ENCODE peak calls at places on chromosomes 11 and 22, in five cellular contexts. W is sigmoid colon, U is testis, A is nephron progenitor cell, P is B cell. K is an unnamed sample.

GRCh38 chr22:30290318-30290678 is 993 bp upstream of the CASTOR1 start:
- DNase-seq in P (no peak), U (no peak), W (no peak), A (peak; percentile 23), K (no peak)

GRCh38 chr11:86514453-86514852 is 139.8 kb downstream of the CCDC81 start:
- DNase-seq in A (no peak), U (no peak), W (no peak), P (peak; percentile 22), K (no peak)

GRCh38 chr11:15622231-15622890 is 507.6 kb downstream of the INSC start:
- DNase-seq in P (no peak), U (no peak), W (no peak), A (no peak), K (no peak)

GRCh38 chr11:95398437-95399112 is 167.6 kb upstream of the SESN3 start:
- DNase-seq in W (no peak), U (no peak), P (no peak), A (no peak), K (no peak)

GRCh38 chr22:46105494-46106278 is 44.6 kb upstream of the PPARA start:
- DNase-seq in A (no peak), P (no peak), U (no peak), W (peak; percentile 86), K (no peak)

GRCh38 chr11:107648247-107648646 is 57.3 kb downstream of the ELMOD1 start:
- DNase-seq in U (no peak), W (no peak), A (peak; percentile 13), P (no peak), K (no peak)

GRCh38 chr11:24496728-24497396 is at the start of gene LUZP2:
- DNase-seq in U (peak; percentile 21), W (no peak), A (peak; percentile 77), P (no peak), K (peak; percentile 45)

GRCh38 chr11:108620958-108621772 is 27.6 kb upstream of the EXPH5 start:
- DNase-seq in P (no peak), U (no peak), A (no peak), W (no peak), K (no peak)

GRCh38 chr11:65047581-65048422 is 6.8 kb downstream of the SAC3D1 start:
- DNase-seq in P (peak; percentile 78), A (no peak), U (peak; percentile 37), W (peak; percentile 75), K (no peak)

GRCh38 chr11:44709966-44710365 is 16.8 kb upstream of the TSPAN18 start:
- DNase-seq in A (no peak), P (no peak), W (no peak), U (no peak), K (no peak)

GRCh38 chr11:123409456-123409801 is 20.6 kb upstream of the GRAMD1B start:
- DNase-seq in A (no peak), W (no peak), U (no peak), P (no peak), K (no peak)

GRCh38 chr22:46220921-46221320 is 29.2 kb downstream of the CDPF1 start:
- DNase-seq in A (no peak), U (no peak), W (no peak), P (no peak), K (no peak)

GRCh38 chr11:80899381-80899780 is 1458.6 kb upstream of the TENM4 start:
- DNase-seq in W (no peak), P (no peak), U (no peak), A (no peak), K (no peak)

GRCh38 chr11:17746096-17746495 is 11.5 kb downstream of the KCNC1 start:
- DNase-seq in U (no peak), P (no peak), A (no peak), W (peak; percentile 34), K (no peak)

GRCh38 chr11:33452806-33453205 is 195.6 kb downstream of the HIPK3 start:
- DNase-seq in A (no peak), P (no peak), U (no peak), W (no peak), K (no peak)

GRCh38 chr11:44899959-44900358 is 50.7 kb downstream of the TP53I11 start:
- DNase-seq in A (peak; percentile 41), U (peak; percentile 81), W (no peak), P (no peak), K (peak; percentile 42)

GRCh38 chr22:50267591-50268390 is 2.4 kb downstream of the MAPK11 start:
- DNase-seq in P (peak; percentile 88), A (no peak), U (peak; percentile 81), W (peak; percentile 82), K (peak; percentile 66)

GRCh38 chr22:50270302-50271010 is at the start of gene MAPK11:
- DNase-seq in W (no peak), P (peak; percentile 92), A (peak; percentile 94), U (peak; percentile 79), K (peak; percentile 81)

GRCh38 chr22:41286639-41287091 is 678 bp upstream of the RANGAP1 start:
- DNase-seq in U (peak; percentile 46), P (peak; percentile 63), A (peak; percentile 23), W (no peak), K (peak; percentile 14)

GRCh38 chr11:11318961-11319360 is 34.1 kb downstream of the CSNK2A3 start:
- DNase-seq in W (no peak), A (no peak), U (no peak), P (no peak), K (no peak)

GRCh38 chr22:49936018-49936972 is 17.9 kb downstream of the CRELD2 start:
- DNase-seq in U (peak; percentile 94), A (peak; percentile 62), P (peak; percentile 94), W (peak; percentile 97), K (peak; percentile 82)

GRCh38 chr22:27314276-27314807 is 487.2 kb downstream of the MN1 start:
- DNase-seq in U (no peak), W (no peak), A (no peak), P (no peak), K (no peak)

GRCh38 chr11:111957663-111958415 is 20.7 kb downstream of the DIXDC1 start:
- DNase-seq in U (no peak), A (no peak), P (no peak), W (no peak), K (no peak)

GRCh38 chr11:44416776-44417175 is 106.8 kb upstream of the ALX4 start:
- DNase-seq in P (no peak), U (no peak), W (no peak), A (no peak), K (no peak)

GRCh38 chr11:60159284-60159683 is 23.6 kb downstream of the MS4A6A start:
- DNase-seq in U (no peak), P (no peak), W (no peak), A (no peak), K (no peak)

GRCh38 chr11:23856654-23857053 is 640.2 kb upstream of the LUZP2 start:
- DNase-seq in P (no peak), A (no peak), W (no peak), U (no peak), K (no peak)

GRCh38 chr22:26766510-26767350 is 109.3 kb downstream of the MIAT start:
- DNase-seq in U (peak; percentile 49), A (no peak), P (no peak), W (no peak), K (no peak)

GRCh38 chr11:12706531-12707499 is 32.6 kb downstream of the TEAD1 start:
- DNase-seq in P (no peak), A (no peak), W (no peak), U (no peak), K (no peak)

GRCh38 chr11:69444381-69445130 is 36.9 kb upstream of the LINC01488 start:
- DNase-seq in U (peak; percentile 30), W (peak; percentile 90), A (peak; percentile 60), P (no peak), K (peak; percentile 30)

GRCh38 chr11:24043842-24044241 is 453.0 kb upstream of the LUZP2 start:
- DNase-seq in P (no peak), W (no peak), U (no peak), A (no peak), K (no peak)

GRCh38 chr11:8006349-8006977 is 19.3 kb downstream of the EIF3F start:
- DNase-seq in U (peak; percentile 80), A (peak; percentile 69), P (no peak), W (peak; percentile 74), K (peak; percentile 77)

GRCh38 chr11:101091781-101092180 is 37.8 kb downstream of the PGR start:
- DNase-seq in W (no peak), U (no peak), P (no peak), A (no peak), K (no peak)

GRCh38 chr11:65648997-65649491 is 11.1 kb downstream of the SIPA1 start:
- DNase-seq in U (no peak), W (no peak), P (no peak), A (no peak), K (no peak)

DNA sequence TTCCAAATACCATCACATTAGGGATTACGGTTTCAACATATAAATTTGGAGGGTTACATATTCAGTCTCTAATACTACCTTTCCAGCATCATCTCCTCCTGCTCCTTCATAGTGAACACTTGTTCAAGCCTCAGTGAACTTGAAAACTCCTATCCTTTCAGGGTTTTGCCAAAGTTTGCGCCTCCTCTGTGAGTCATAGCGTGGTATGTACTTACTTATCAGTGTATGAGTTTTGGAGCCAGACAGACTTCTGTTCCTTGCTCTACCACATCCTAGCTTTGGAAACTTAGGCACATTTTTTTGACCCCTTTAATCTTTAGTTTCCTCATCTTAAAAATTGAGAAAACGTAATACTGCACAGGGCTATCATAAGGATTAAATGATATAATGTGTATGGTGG is 160.1 kb upstream of the ZC3H12C start:
- DNase-seq in U (no peak), W (no peak), A (no peak), P (no peak), K (no peak)
- TF ChIP-seq CTCF in U (no peak), W (no peak), A (no peak), P (no peak), K (no peak)

GRCh38 chr11:122362381-122362780 is 246.4 kb upstream of the BLID start:
- DNase-seq in W (no peak), A (no peak), U (no peak), P (no peak), K (no peak)

GRCh38 chr11:122355968-122356367 is 240.0 kb upstream of the BLID start:
- DNase-seq in A (no peak), P (no peak), W (no peak), U (no peak), K (no peak)

GRCh38 chr11:122365545-122366380 is 249.7 kb upstream of the BLID start:
- DNase-seq in P (no peak), A (no peak), U (no peak), W (no peak), K (no peak)

GRCh38 chr11:122363306-122363705 is 247.3 kb upstream of the BLID start:
- DNase-seq in P (no peak), W (no peak), U (no peak), A (no peak), K (no peak)

GRCh38 chr11:122360875-122361274 is 244.9 kb upstream of the BLID start:
- DNase-seq in W (no peak), P (no peak), U (no peak), A (no peak), K (no peak)
- TF ChIP-seq CTCF in W (no peak), P (no peak), U (no peak), A (no peak), K (no peak)

GRCh38 chr22:21947040-21948014 is 5.3 kb downstream of the PPM1F start:
- DNase-seq in A (no peak), W (no peak), U (no peak), P (no peak), K (peak; percentile 48)
- TF ChIP-seq CTCF in A (peak; percentile 49), W (peak; percentile 17), U (peak; percentile 37), P (no peak), K (peak; percentile 37)

GRCh38 chr11:19739872-19740271 is 27.2 kb downstream of the NAV2 start:
- DNase-seq in U (peak; percentile 44), P (no peak), A (peak; percentile 26), W (peak; percentile 83), K (peak; percentile 40)
- TF ChIP-seq CTCF in U (no peak), P (no peak), A (peak; percentile 31), W (peak; percentile 21), K (peak; percentile 24)